ENCODE peak calls at places on chromosomes 6 and 20, in ten cellular contexts. H is mesenchymal stem cell; A is GM12878; I is CD4-positive, alpha-beta T cell; Y is neural progenitor cell; E is mammary epithelial cell; C is PC-3; W is endodermal cell; U is GM23248; X is cardiac muscle cell. R is an unnamed sample.

GRCh38 chr20:45783656-45784294 is 7.9 kb downstream of the WFDC3 start:
- DNase-seq in H (no peak), Y (no peak), X (peak; percentile 29), U (no peak), I (no peak), C (peak; percentile 66), E (peak; percentile 36), W (no peak), A (no peak), R (no peak)

GRCh38 chr6:159915397-159915796 is 24.6 kb downstream of the MAS1 start:
- DNase-seq in C (no peak), E (peak; percentile 83), A (no peak), Y (no peak), H (no peak), U (no peak), W (no peak), X (no peak), I (no peak), R (peak; percentile 82)

GRCh38 chr20:48329676-48330644 is 497.8 kb downstream of the PREX1 start:
- DNase-seq in C (peak; percentile 80), Y (peak; percentile 58), W (peak; percentile 79), U (peak; percentile 54), E (peak; percentile 14), X (peak; percentile 26), H (peak; percentile 16), I (no peak), A (no peak), R (no peak)

GRCh38 chr6:32819729-32820128 is 2.9 kb upstream of the HLA-DOB start:
- DNase-seq in C (peak; percentile 46), X (peak; percentile 56), E (peak; percentile 98), U (peak; percentile 88), A (no peak), W (no peak), I (no peak), Y (no peak), H (peak; percentile 62), R (peak; percentile 94)

GRCh38 chr6:50846860-50847171 is 28.1 kb downstream of the TFAP2B start:
- DNase-seq in H (no peak), X (no peak), U (no peak), E (no peak), C (peak; percentile 5), A (no peak), Y (no peak), I (no peak), W (no peak), R (no peak)

GRCh38 chr6:154962751-154963150 is 32.4 kb upstream of the TIAM2 start:
- DNase-seq in E (peak; percentile 62), U (peak; percentile 76), C (peak; percentile 54), X (peak; percentile 61), H (peak; percentile 80), Y (no peak), I (no peak), A (no peak), W (no peak), R (peak; percentile 33)

GRCh38 chr6:12957321-12958051 is 240.9 kb downstream of the PHACTR1 start:
- DNase-seq in H (peak; percentile 90), E (peak; percentile 35), C (no peak), I (peak; percentile 35), W (peak; percentile 81), U (peak; percentile 76), Y (peak; percentile 41), X (peak; percentile 82), A (no peak), R (no peak)

GRCh38 chr6:56637640-56638039 is 5.0 kb downstream of the DST start:
- DNase-seq in U (peak; percentile 79), Y (peak; percentile 65), E (peak; percentile 46), W (no peak), C (peak; percentile 87), A (peak; percentile 7), X (peak; percentile 84), I (no peak), H (peak; percentile 72), R (no peak)

GRCh38 chr20:53036992-53037391 is 64.8 kb downstream of the TSHZ2 start:
- DNase-seq in X (no peak), W (no peak), U (peak; percentile 49), I (no peak), A (no peak), H (no peak), E (no peak), C (no peak), Y (peak; percentile 21), R (no peak)

GRCh38 chr6:41426438-41426851 is 91.0 kb downstream of the NCR2 start:
- DNase-seq in X (peak; percentile 20), U (peak; percentile 16), Y (peak; percentile 61), H (peak; percentile 42), A (no peak), E (no peak), W (peak; percentile 80), I (no peak), C (no peak), R (no peak)

DNA sequence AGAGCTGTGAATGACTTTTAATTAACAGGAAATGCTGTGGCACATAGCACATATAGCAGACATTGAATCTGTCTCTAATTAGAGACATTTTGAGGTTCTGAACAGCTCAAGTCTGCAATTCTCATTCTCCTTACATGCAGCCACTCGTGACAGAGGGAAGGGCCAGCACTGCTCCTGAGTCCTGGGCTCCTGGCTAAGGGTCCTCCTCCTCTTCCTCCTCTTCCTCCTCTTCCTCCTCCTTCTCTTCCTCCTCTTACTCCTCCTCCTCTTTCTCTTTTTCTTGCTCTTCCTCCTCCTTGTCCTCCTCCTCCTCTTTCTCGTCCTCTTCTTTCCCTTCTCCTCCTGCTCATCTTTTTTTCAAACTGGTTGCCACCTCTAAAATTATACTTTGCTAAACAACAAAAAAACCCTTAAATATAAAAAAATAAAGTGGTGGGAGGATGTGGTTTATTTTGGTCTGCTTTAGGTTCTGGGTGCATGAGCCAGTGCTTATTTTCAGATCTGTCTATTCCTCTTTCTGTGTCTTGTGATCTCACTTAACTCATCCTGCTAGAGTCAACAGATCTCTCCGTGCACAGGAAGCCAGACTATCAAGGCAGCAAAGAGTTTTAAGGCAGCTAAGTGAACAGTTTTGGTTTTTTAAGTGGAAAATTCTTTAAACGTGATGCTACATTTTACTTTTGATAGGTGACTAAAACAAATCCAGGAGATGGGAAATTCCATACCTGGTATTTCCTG is 159.3 kb downstream of the CD83 start:
- DNase-seq in W (peak; percentile 44), X (no peak), I (no peak), Y (no peak), H (peak; percentile 26), C (no peak), E (no peak), U (no peak), A (peak; percentile 54), R (no peak)
- H3K27ac ChIP-seq in W (no peak overlapping the region), X (no peak overlapping the region), I (peak overlapping the region; percentile 63), Y (no peak overlapping the region), H (no peak overlapping the region), C (no peak overlapping the region), E (no peak overlapping the region), U (no peak overlapping the region), A (peak overlapping the region; percentile 47), R (no peak overlapping the region)

GRCh38 chr20:37222086-37222485 is 39.5 kb downstream of the GHRH start:
- DNase-seq in U (no peak), H (no peak), E (no peak), I (no peak), Y (no peak), W (no peak), X (no peak), A (no peak), C (no peak), R (no peak)

GRCh38 chr20:37218976-37219375 is 39.6 kb upstream of the MROH8 start:
- DNase-seq in W (no peak), I (no peak), X (no peak), C (no peak), E (no peak), H (no peak), U (no peak), A (no peak), Y (no peak), R (no peak)

GRCh38 chr20:37218431-37218830 is 39.1 kb upstream of the MROH8 start:
- DNase-seq in A (no peak), U (peak; percentile 25), X (peak; percentile 48), H (no peak), W (no peak), C (no peak), Y (no peak), I (no peak), E (no peak), R (no peak)

GRCh38 chr20:37220796-37221195 is 40.8 kb downstream of the GHRH start:
- DNase-seq in I (no peak), C (no peak), U (peak; percentile 66), A (no peak), H (peak; percentile 21), E (no peak), Y (no peak), X (peak; percentile 49), W (no peak), R (no peak)

DNA sequence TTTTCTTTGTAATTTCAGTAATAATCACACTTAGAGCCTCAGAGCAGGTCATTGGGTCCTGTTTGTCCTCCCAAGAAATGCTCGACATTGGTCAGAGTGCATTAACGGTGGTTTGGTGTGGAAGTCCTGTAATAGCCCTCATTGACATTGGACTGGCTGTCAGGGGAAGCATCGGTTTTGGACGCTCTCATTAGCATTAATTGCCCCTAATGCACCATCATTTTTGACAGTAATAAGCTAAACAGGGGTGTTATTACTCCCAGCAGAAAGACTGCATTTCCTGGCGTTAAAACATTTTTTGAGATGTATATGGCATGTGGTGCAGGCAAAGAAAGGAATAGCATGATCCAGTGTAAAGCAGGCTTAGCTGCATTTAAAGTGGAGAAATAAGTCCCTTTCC is 40.9 kb upstream of the MROH8 start:
- DNase-seq in Y (no peak), H (no peak), U (no peak), W (no peak), I (no peak), C (no peak), A (no peak), E (no peak), X (no peak), R (no peak)
- H3K27ac ChIP-seq in Y (peak overlapping the region; percentile 69), H (no peak overlapping the region), U (peak overlapping the region; percentile 58), W (peak overlapping the region; percentile 59), I (no peak overlapping the region), C (no peak overlapping the region), A (no peak overlapping the region), E (no peak overlapping the region), X (peak overlapping the region; percentile 6), R (no peak overlapping the region)

DNA sequence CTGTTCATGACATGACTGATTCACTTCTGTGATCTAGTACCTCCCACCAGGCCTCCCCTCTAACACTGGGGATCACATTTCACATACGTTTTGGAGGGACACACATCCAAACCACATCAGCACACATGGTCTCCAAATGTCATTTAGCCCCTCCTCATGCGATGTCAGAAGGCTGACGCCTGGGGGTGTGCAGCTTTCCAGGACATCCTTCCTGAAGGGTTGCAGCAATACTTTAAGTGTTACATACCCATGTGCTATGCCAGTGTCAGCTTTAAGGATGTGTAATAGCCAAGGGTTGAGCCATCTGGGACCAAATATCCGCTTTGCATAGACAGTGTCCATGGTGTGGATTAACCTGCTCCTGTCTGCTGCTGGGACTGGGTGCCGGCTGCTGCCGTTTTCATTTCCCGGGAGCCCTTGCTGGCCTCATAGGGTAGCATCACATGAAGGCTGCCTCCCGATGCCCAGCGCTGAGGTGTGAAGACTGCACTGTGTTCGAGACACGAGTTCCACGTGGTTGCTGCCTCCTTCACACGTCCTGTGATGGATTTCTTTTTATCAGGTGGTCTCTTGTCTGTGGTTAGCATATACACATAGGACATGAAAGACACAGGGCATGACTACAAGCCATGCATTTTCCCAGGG is 219.0 kb downstream of the THBS2 start:
- DNase-seq in U (peak; percentile 71), H (no peak), W (no peak), E (no peak), Y (no peak), C (no peak), X (no peak), I (no peak), A (no peak), R (no peak)
- H3K27ac ChIP-seq in U (peak overlapping the region; percentile 85), H (no peak overlapping the region), W (no peak overlapping the region), E (no peak overlapping the region), Y (no peak overlapping the region), C (no peak overlapping the region), X (no peak overlapping the region), I (no peak overlapping the region), A (no peak overlapping the region), R (no peak overlapping the region)

GRCh38 chr6:147459772-147460171 is 48.7 kb upstream of the SAMD5 start:
- DNase-seq in I (no peak), Y (no peak), C (no peak), H (no peak), W (no peak), U (no peak), A (no peak), X (no peak), E (no peak), R (no peak)
- H3K27ac ChIP-seq in I (no peak overlapping the region), Y (no peak overlapping the region), C (no peak overlapping the region), H (no peak overlapping the region), W (no peak overlapping the region), U (no peak overlapping the region), A (no peak overlapping the region), X (no peak overlapping the region), E (no peak overlapping the region), R (no peak overlapping the region)

R was measured in epithelial cell of prostate.